ENCODE peak calls at places on chromosomes 16 and 17, in four cellular contexts. One of them, this sample, is unnamed.
A peak's percentile ranks its signal among the peaks of the same experiment; 100 is the strongest.

GRCh38 chr16:80804451-80805383 is at the start of gene CDYL2:
- DNase-seq in fibroblast of pulmonary artery: peak; percentile 31
- DNase-seq in psoas muscle: no peak
- DNase-seq in GM13976: peak; percentile 90
- DNase-seq in this sample: no peak

GRCh38 chr16:28304214-28304613 is 11.9 kb downstream of the SBK1 start:
- DNase-seq in GM13976: no peak
- DNase-seq in psoas muscle: no peak
- DNase-seq in fibroblast of pulmonary artery: peak; percentile 61
- DNase-seq in this sample: no peak

GRCh38 chr16:30382398-30383015 is at the start of gene SEPTIN1:
- DNase-seq in psoas muscle: no peak
- DNase-seq in GM13976: peak; percentile 80
- DNase-seq in fibroblast of pulmonary artery: no peak
- DNase-seq in this sample: no peak

GRCh38 chr16:11964761-11965539 is at the start of gene TNFRSF17:
- DNase-seq in fibroblast of pulmonary artery: no peak
- DNase-seq in psoas muscle: no peak
- DNase-seq in GM13976: peak; percentile 64
- DNase-seq in this sample: no peak

GRCh38 chr17:12977008-12977751 is 40.6 kb downstream of the ELAC2 start:
- DNase-seq in fibroblast of pulmonary artery: no peak
- DNase-seq in GM13976: no peak
- DNase-seq in psoas muscle: no peak
- DNase-seq in this sample: no peak

GRCh38 chr16:3542601-3543373 is 34.4 kb downstream of the NLRC3 start:
- DNase-seq in fibroblast of pulmonary artery: no peak
- DNase-seq in GM13976: no peak
- DNase-seq in psoas muscle: no peak
- DNase-seq in this sample: no peak

GRCh38 chr17:78108726-78109488 is 19.6 kb downstream of the TMC6 start:
- DNase-seq in psoas muscle: peak; percentile 50
- DNase-seq in fibroblast of pulmonary artery: no peak
- DNase-seq in GM13976: no peak
- DNase-seq in this sample: no peak

GRCh38 chr17:9367186-9367585 is 208.4 kb downstream of the STX8 start:
- DNase-seq in fibroblast of pulmonary artery: no peak
- DNase-seq in psoas muscle: peak; percentile 59
- DNase-seq in GM13976: no peak
- DNase-seq in this sample: no peak

GRCh38 chr16:66354321-66354854 is 12.1 kb upstream of the CDH5 start:
- DNase-seq in psoas muscle: no peak
- DNase-seq in GM13976: no peak
- DNase-seq in fibroblast of pulmonary artery: no peak
- DNase-seq in this sample: no peak

GRCh38 chr17:33285413-33285812 is 7.7 kb downstream of the ASIC2 start:
- DNase-seq in fibroblast of pulmonary artery: no peak
- DNase-seq in psoas muscle: no peak
- DNase-seq in GM13976: no peak
- DNase-seq in this sample: no peak

GRCh38 chr17:29172589-29172988 is 7.6 kb downstream of the MYO18A start:
- DNase-seq in GM13976: no peak
- DNase-seq in fibroblast of pulmonary artery: no peak
- DNase-seq in psoas muscle: no peak
- DNase-seq in this sample: no peak

GRCh38 chr16:26365555-26365954 is 673.8 kb downstream of the HS3ST4 start:
- DNase-seq in fibroblast of pulmonary artery: no peak
- DNase-seq in GM13976: no peak
- DNase-seq in psoas muscle: no peak
- DNase-seq in this sample: no peak

GRCh38 chr16:79536958-79537357 is 63.6 kb downstream of the MAF start:
- DNase-seq in GM13976: no peak
- DNase-seq in psoas muscle: no peak
- DNase-seq in fibroblast of pulmonary artery: no peak
- DNase-seq in this sample: no peak

GRCh38 chr17:73657473-73658116 is 13.3 kb upstream of the SDK2 start:
- DNase-seq in GM13976: no peak
- DNase-seq in fibroblast of pulmonary artery: peak; percentile 17
- DNase-seq in psoas muscle: no peak
- DNase-seq in this sample: no peak

GRCh38 chr16:84055801-84056634 is 13.4 kb upstream of the SLC38A8 start:
- DNase-seq in GM13976: no peak
- DNase-seq in fibroblast of pulmonary artery: no peak
- DNase-seq in psoas muscle: peak; percentile 12
- DNase-seq in this sample: no peak

GRCh38 chr17:65556014-65556909 is 5.2 kb downstream of the AXIN2 start:
- DNase-seq in GM13976: peak; percentile 77
- DNase-seq in fibroblast of pulmonary artery: peak; percentile 72
- DNase-seq in psoas muscle: peak; percentile 92
- DNase-seq in this sample: peak; percentile 56

GRCh38 chr17:36468903-36469635 is 17.4 kb upstream of the ZNHIT3 start:
- DNase-seq in psoas muscle: peak; percentile 26
- DNase-seq in fibroblast of pulmonary artery: no peak
- DNase-seq in GM13976: no peak
- DNase-seq in this sample: no peak

GRCh38 chr17:46167267-46167666 is 26.0 kb downstream of the KANSL1 start:
- DNase-seq in psoas muscle: no peak
- DNase-seq in GM13976: no peak
- DNase-seq in fibroblast of pulmonary artery: no peak
- DNase-seq in this sample: no peak

GRCh38 chr16:75593825-75594820 is 27.9 kb downstream of the GABARAPL2 start:
- DNase-seq in psoas muscle: no peak
- DNase-seq in fibroblast of pulmonary artery: peak; percentile 46
- DNase-seq in GM13976: no peak
- DNase-seq in this sample: no peak

DNA sequence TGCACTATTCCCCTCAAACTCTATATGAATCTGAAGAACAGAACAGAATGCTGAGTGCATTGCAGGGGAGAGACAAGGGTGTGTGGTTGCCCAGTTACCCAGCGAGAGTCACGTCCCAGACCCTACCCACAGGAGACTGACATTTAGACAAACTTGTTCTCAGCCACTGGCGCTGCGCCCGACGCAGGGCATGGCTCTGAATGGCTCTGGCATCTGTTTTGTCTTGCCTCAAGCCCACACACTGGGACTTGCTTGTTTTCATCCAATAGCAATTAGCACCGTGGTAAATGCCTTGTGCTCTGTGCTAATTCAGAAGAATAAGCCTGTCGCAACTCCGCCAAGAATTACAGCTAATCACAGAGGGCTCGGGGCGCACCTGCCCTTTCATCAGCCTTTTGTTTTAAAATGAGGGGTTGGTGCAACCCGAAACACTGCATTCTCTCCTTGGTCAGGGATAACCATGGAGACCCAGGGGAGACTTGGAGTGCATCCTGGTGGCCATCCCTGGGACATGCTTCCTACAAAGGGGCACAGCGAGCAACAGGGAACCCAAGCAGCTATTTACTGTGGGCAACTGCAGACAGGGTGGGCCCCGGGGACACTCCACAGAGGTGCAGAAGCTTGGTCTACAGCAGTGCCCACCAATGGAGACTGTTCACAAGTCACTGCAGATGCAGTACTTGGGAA is 220.5 kb upstream of the ZFHX3 start:
- DNase-seq in psoas muscle: no peak
- DNase-seq in GM13976: no peak
- DNase-seq in fibroblast of pulmonary artery: peak; percentile 7
- DNase-seq in this sample: no peak
- TF ChIP-seq CTCF in psoas muscle: no peak
- TF ChIP-seq CTCF in GM13976: no peak
- TF ChIP-seq CTCF in fibroblast of pulmonary artery: peak; percentile 30
- TF ChIP-seq CTCF in this sample: peak; percentile 29

DNA sequence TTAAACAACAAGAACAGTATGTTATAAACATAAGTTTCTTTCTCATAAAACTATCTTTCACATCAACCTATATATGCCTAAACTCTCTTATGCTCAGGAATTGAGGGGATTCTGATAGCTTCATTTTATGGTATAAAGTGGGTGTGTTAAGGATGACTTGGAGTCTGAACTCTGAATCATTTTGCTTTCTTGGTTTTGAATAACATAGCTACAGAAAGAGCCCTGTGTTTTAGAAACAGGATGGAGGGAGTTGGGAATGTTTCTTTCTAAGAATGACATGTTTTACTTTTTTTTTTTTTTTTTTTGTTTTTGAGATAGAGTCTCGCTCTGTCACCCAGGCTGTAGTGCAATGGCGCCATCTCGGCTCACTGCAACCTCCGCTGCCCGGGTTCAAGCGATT is 50.1 kb downstream of the RHOT1 start:
- DNase-seq in psoas muscle: no peak
- DNase-seq in GM13976: no peak
- DNase-seq in fibroblast of pulmonary artery: peak; percentile 20
- DNase-seq in this sample: no peak
- TF ChIP-seq CTCF in psoas muscle: no peak
- TF ChIP-seq CTCF in GM13976: no peak
- TF ChIP-seq CTCF in fibroblast of pulmonary artery: no peak
- TF ChIP-seq CTCF in this sample: no peak

GRCh38 chr17:82740906-82741759 is 5.7 kb downstream of the FN3K start:
- DNase-seq in GM13976: no peak
- DNase-seq in psoas muscle: peak; percentile 32
- DNase-seq in fibroblast of pulmonary artery: no peak
- DNase-seq in this sample: no peak
- TF ChIP-seq CTCF in GM13976: no peak
- TF ChIP-seq CTCF in psoas muscle: no peak
- TF ChIP-seq CTCF in fibroblast of pulmonary artery: no peak
- TF ChIP-seq CTCF in this sample: no peak

DNA sequence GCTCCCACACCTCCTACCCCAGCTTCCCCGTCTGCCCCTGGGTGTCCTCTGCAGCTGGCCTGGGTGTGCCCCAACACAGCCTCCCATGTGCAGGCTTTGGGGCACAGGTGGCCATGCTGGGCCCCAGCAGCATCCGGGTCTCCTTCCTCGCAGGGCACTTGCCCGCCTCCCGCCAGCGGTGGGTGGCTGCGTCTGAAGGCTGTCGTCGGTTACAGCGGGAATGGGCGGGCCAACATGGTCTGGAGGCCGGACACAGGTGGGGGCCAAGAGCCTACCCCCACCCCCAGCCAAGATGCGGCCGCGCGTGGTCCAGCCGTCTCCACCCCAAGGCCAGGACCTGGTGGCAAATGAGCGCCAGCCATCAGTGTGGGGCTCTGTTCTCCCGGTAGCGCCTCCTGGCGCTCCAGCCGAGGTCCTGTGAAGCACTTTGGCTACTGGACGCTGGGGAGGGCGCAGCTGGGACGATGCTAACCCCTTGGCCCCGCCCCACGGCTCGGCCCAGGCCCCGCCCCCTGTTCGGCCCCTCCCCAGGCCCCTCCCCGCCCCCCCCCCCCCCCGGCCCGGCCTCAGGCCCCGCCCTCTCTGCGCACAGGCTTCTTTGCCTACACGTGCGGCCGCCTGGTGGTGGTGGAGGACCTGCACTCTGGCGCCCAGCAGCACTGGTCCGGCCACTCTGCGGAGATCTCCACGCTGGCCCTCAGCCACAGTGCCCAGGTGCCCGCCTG is 7.3 kb upstream of the RHOT2 start:
- DNase-seq in fibroblast of pulmonary artery: peak; percentile 76
- DNase-seq in GM13976: peak; percentile 96
- DNase-seq in psoas muscle: peak; percentile 96
- DNase-seq in this sample: peak; percentile 93
- TF ChIP-seq CTCF in fibroblast of pulmonary artery: peak; percentile 27
- TF ChIP-seq CTCF in GM13976: peak; percentile 67
- TF ChIP-seq CTCF in psoas muscle: peak; percentile 47
- TF ChIP-seq CTCF in this sample: peak; percentile 27

GRCh38 chr17:62927083-62927482 is 39.0 kb upstream of the TANC2 start:
- DNase-seq in fibroblast of pulmonary artery: no peak
- DNase-seq in GM13976: no peak
- DNase-seq in psoas muscle: no peak
- DNase-seq in this sample: no peak

GRCh38 chr17:62933986-62934385 is 32.0 kb upstream of the TANC2 start:
- DNase-seq in psoas muscle: no peak
- DNase-seq in GM13976: no peak
- DNase-seq in fibroblast of pulmonary artery: peak; percentile 45
- DNase-seq in this sample: no peak

GRCh38 chr17:62929320-62929719 is 36.7 kb upstream of the TANC2 start:
- DNase-seq in GM13976: no peak
- DNase-seq in fibroblast of pulmonary artery: no peak
- DNase-seq in psoas muscle: no peak
- DNase-seq in this sample: no peak

GRCh38 chr17:62935481-62935880 is 30.6 kb upstream of the TANC2 start:
- DNase-seq in psoas muscle: no peak
- DNase-seq in fibroblast of pulmonary artery: no peak
- DNase-seq in GM13976: no peak
- DNase-seq in this sample: no peak

DNA sequence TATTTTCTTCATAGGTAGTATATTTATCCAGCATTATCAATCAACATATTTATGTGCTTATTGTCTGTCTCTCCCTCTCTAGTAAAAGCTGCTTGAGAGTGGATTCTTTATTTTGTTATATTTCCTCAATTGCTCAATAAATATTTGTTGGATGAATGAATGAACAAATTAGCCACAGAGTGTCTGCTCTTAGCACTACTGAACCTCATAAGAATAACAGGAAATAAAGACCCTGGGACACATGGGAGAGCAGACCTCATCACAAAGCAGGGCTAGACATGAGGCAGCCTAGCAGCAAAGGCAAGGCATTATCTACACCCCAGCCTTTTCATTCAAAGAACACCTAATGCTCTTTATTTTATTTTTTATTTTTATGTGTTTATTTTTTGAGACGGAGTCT is 34.9 kb upstream of the TANC2 start:
- DNase-seq in psoas muscle: no peak
- DNase-seq in GM13976: no peak
- DNase-seq in fibroblast of pulmonary artery: no peak
- DNase-seq in this sample: no peak
- TF ChIP-seq CTCF in psoas muscle: no peak
- TF ChIP-seq CTCF in GM13976: no peak
- TF ChIP-seq CTCF in fibroblast of pulmonary artery: no peak
- TF ChIP-seq CTCF in this sample: no peak

GRCh38 chr17:48322060-48322459 is 108.0 kb downstream of the SKAP1 start:
- DNase-seq in fibroblast of pulmonary artery: peak; percentile 29
- DNase-seq in psoas muscle: no peak
- DNase-seq in GM13976: no peak
- DNase-seq in this sample: no peak
- TF ChIP-seq CTCF in fibroblast of pulmonary artery: peak; percentile 24
- TF ChIP-seq CTCF in psoas muscle: no peak
- TF ChIP-seq CTCF in GM13976: no peak
- TF ChIP-seq CTCF in this sample: no peak

GRCh38 chr17:82615084-82616020 is 32.9 kb downstream of the WDR45B start:
- DNase-seq in GM13976: no peak
- DNase-seq in psoas muscle: no peak
- DNase-seq in fibroblast of pulmonary artery: no peak
- DNase-seq in this sample: no peak
- TF ChIP-seq CTCF in GM13976: no peak
- TF ChIP-seq CTCF in psoas muscle: no peak
- TF ChIP-seq CTCF in fibroblast of pulmonary artery: no peak
- TF ChIP-seq CTCF in this sample: no peak

GRCh38 chr17:48636177-48637018 is 10.2 kb upstream of the HOXB9 start:
- DNase-seq in fibroblast of pulmonary artery: peak; percentile 59
- DNase-seq in GM13976: peak; percentile 86
- DNase-seq in psoas muscle: peak; percentile 80
- DNase-seq in this sample: no peak
- TF ChIP-seq CTCF in fibroblast of pulmonary artery: peak; percentile 48
- TF ChIP-seq CTCF in GM13976: peak; percentile 72
- TF ChIP-seq CTCF in psoas muscle: peak; percentile 51
- TF ChIP-seq CTCF in this sample: peak; percentile 56

GRCh38 chr17:74758846-74759163 is 10.4 kb downstream of the NHERF1 start:
- DNase-seq in GM13976: no peak
- DNase-seq in fibroblast of pulmonary artery: no peak
- DNase-seq in psoas muscle: no peak
- DNase-seq in this sample: no peak
- TF ChIP-seq CTCF in GM13976: no peak
- TF ChIP-seq CTCF in fibroblast of pulmonary artery: no peak
- TF ChIP-seq CTCF in psoas muscle: no peak
- TF ChIP-seq CTCF in this sample: no peak

GRCh38 chr17:56000411-56000810 is 152.9 kb upstream of the ANKFN1 start:
- DNase-seq in psoas muscle: no peak
- DNase-seq in GM13976: no peak
- DNase-seq in fibroblast of pulmonary artery: no peak
- DNase-seq in this sample: no peak

GRCh38 chr17:55996826-55997225 is 156.4 kb upstream of the ANKFN1 start:
- DNase-seq in GM13976: no peak
- DNase-seq in fibroblast of pulmonary artery: no peak
- DNase-seq in psoas muscle: no peak
- DNase-seq in this sample: no peak
- TF ChIP-seq CTCF in GM13976: no peak
- TF ChIP-seq CTCF in fibroblast of pulmonary artery: no peak
- TF ChIP-seq CTCF in psoas muscle: no peak
- TF ChIP-seq CTCF in this sample: peak; percentile 4